ENCODE peak calls at places on chromosomes 16 and 17, in six cellular contexts. K, V, C, Y, M and X are unnamed samples.

GRCh38 chr16:78563905-78564304 is 464.5 kb downstream of the WWOX start:
- DNase-seq in K (no peak), V (peak), M (no peak), C (peak), Y (no peak), X (no peak)

GRCh38 chr16:77499373-77500285 is 64.8 kb upstream of the ADAMTS18 start:
- DNase-seq in Y (no peak), K (peak), M (peak), V (peak), C (no peak), X (peak)

GRCh38 chr17:64004903-64005733 is 7.0 kb downstream of the PRR29 start:
- DNase-seq in V (no peak), C (no peak), M (no peak), Y (no peak), K (no peak), X (no peak)

GRCh38 chr16:10385725-10386516 is at the start of gene ATF7IP2:
- DNase-seq in Y (peak), K (peak), V (peak), M (peak), C (no peak), X (peak)

GRCh38 chr16:51648521-51648920 is 497.5 kb upstream of the SALL1 start:
- DNase-seq in Y (no peak), C (no peak), K (no peak), M (peak), V (no peak), X (no peak)

GRCh38 chr17:31294839-31295488 is 2.1 kb downstream of the OMG start:
- DNase-seq in Y (peak), V (no peak), K (no peak), C (no peak), M (peak), X (no peak)

GRCh38 chr16:73027655-73028220 is 20.2 kb downstream of the ZFHX3 start:
- DNase-seq in Y (no peak), K (no peak), C (no peak), V (no peak), M (no peak), X (no peak)

GRCh38 chr16:70746708-70747424 is 54.1 kb downstream of the VAC14 start:
- DNase-seq in Y (no peak), C (peak), K (peak), M (peak), V (peak), X (peak)

GRCh38 chr17:38464251-38464722 is 36.0 kb downstream of the ARHGAP23 start:
- DNase-seq in K (no peak), Y (peak), V (peak), C (no peak), M (no peak), X (no peak)

GRCh38 chr17:17924857-17925250 is 47.3 kb downstream of the TOM1L2 start:
- DNase-seq in K (no peak), V (no peak), Y (no peak), M (no peak), C (no peak), X (no peak)

GRCh38 chr17:16938031-16938430 is 33.9 kb downstream of the TNFRSF13B start:
- DNase-seq in Y (no peak), M (no peak), K (no peak), V (no peak), C (no peak), X (no peak)

GRCh38 chr17:50772251-50772650 is 4.9 kb upstream of the ANKRD40CL start:
- DNase-seq in M (no peak), K (no peak), V (no peak), Y (no peak), C (no peak), X (no peak)

GRCh38 chr16:79874391-79874790 is 273.9 kb upstream of the MAF start:
- DNase-seq in M (no peak), V (peak), Y (peak), C (no peak), K (no peak), X (peak)

GRCh38 chr17:82272495-82273326 is 789 bp downstream of the CSNK1D start:
- DNase-seq in V (no peak), K (peak), Y (no peak), M (no peak), C (peak), X (no peak)

GRCh38 chr17:60161598-60162330 is 12.0 kb downstream of the CA4 start:
- DNase-seq in V (no peak), M (no peak), Y (no peak), C (no peak), K (no peak), X (no peak)

GRCh38 chr17:75319818-75320691 is 30.8 kb upstream of the SLC25A19 start:
- DNase-seq in C (no peak), K (no peak), Y (no peak), V (no peak), M (peak), X (no peak)

GRCh38 chr17:75906143-75906884 is 1.6 kb upstream of the MRPL38 start:
- DNase-seq in V (no peak), M (no peak), Y (no peak), C (no peak), K (no peak), X (no peak)

GRCh38 chr16:85303354-85303883 is 191.1 kb upstream of the CIBAR2 start:
- DNase-seq in K (peak), M (peak), C (peak), V (no peak), Y (no peak), X (peak)

GRCh38 chr16:35176449-35176848 is 1717.0 kb downstream of the TP53TG3F start:
- DNase-seq in Y (no peak), K (no peak), V (no peak), C (no peak), M (no peak), X (no peak)

GRCh38 chr16:762595-763268 is 2.2 kb downstream of the MSLN start:
- DNase-seq in Y (no peak), M (no peak), V (no peak), K (no peak), C (no peak), X (no peak)

GRCh38 chr16:10868562-10869469 is 8.2 kb upstream of the CIITA start:
- DNase-seq in C (no peak), K (peak), M (no peak), Y (peak), V (peak), X (no peak)

GRCh38 chr16:23784811-23785447 is 30.1 kb downstream of the CHP2 start:
- DNase-seq in C (no peak), M (peak), K (no peak), V (no peak), Y (no peak), X (peak)

GRCh38 chr17:44106801-44107200 is 16.6 kb downstream of the HDAC5 start:
- DNase-seq in K (no peak), M (no peak), V (no peak), C (no peak), Y (no peak), X (no peak)

GRCh38 chr17:81684442-81684911 is 666 bp downstream of the HGS start:
- DNase-seq in M (no peak), K (no peak), C (no peak), Y (no peak), V (no peak), X (no peak)

GRCh38 chr16:49347476-49347875 is 26.1 kb upstream of the C16orf78 start:
- DNase-seq in M (no peak), C (no peak), Y (no peak), V (no peak), K (no peak), X (no peak)

GRCh38 chr16:546909-547770 is 13.1 kb upstream of the PRR35 start:
- DNase-seq in K (peak), V (peak), Y (no peak), M (peak), C (no peak), X (peak)

GRCh38 chr17:28904800-28905199 is 1.9 kb upstream of the DHRS13 start:
- DNase-seq in Y (no peak), V (no peak), C (no peak), K (no peak), M (no peak), X (no peak)

GRCh38 chr17:12040478-12040877 is 19.8 kb downstream of the MAP2K4 start:
- DNase-seq in M (no peak), C (no peak), K (no peak), Y (no peak), V (no peak), X (no peak)

GRCh38 chr17:81858170-81858966 is 2.0 kb downstream of the P4HB start:
- DNase-seq in Y (no peak), M (no peak), V (no peak), C (no peak), K (no peak), X (no peak)

GRCh38 chr16:81636298-81636960 is 142.7 kb upstream of the PLCG2 start:
- DNase-seq in V (no peak), M (no peak), K (no peak), C (no peak), Y (no peak), X (no peak)